ENCODE peak calls at places on chromosome 19, in six cellular contexts. M is stimulated activated CD8-positive, alpha-beta memory T cell treated with anti-CD3 and anti-CD28 coated beads, Interleukin-7, amount 100 ng/mL, for 1 hour; P is NCI-H446 treated with DMSO at 0.1 percent for 48 hours; H is osteocyte; T is HFF-Myc; I is H54. O is an unnamed sample.

GRCh38 chr19:34351382-34351802 is 13.6 kb upstream of the GPI start:
- DNase-seq in M (no peak), P (no peak), H (no peak), T (no peak), I (no peak), O (no peak)

GRCh38 chr19:16381756-16382401 is 57.3 kb downstream of the KLF2 start:
- DNase-seq in M (no peak), P (no peak), H (no peak), T (no peak), I (no peak), O (no peak)

GRCh38 chr19:48319647-48320537 is 5.5 kb upstream of the EMP3 start:
- DNase-seq in M (peak), P (peak), H (peak), T (no peak), I (peak), O (peak)

GRCh38 chr19:45443462-45444317 is 20.0 kb upstream of the ERCC1 start:
- DNase-seq in M (peak), P (peak), H (peak), T (no peak), I (peak), O (peak)

GRCh38 chr19:21482863-21483276 is 22.5 kb upstream of the ZNF429 start:
- DNase-seq in M (peak), P (no peak), H (no peak), T (no peak), I (peak), O (no peak)

GRCh38 chr19:5122121-5122400 is 153.1 kb downstream of the KDM4B start:
- DNase-seq in M (no peak), P (no peak), H (no peak), T (no peak), I (no peak), O (no peak)

GRCh38 chr19:18672606-18673337 is 10.7 kb upstream of the CRTC1 start:
- DNase-seq in M (no peak), P (peak), H (no peak), T (no peak), I (no peak), O (no peak)

GRCh38 chr19:55546822-55547614 is 1.7 kb upstream of the SBK3 start:
- DNase-seq in M (no peak), P (no peak), H (no peak), T (no peak), I (peak), O (no peak)

GRCh38 chr19:875265-875879 is 15.9 kb downstream of the CFD start:
- DNase-seq in M (no peak), P (no peak), H (no peak), T (no peak), I (no peak), O (no peak)

GRCh38 chr19:6047741-6048231 is 62.5 kb downstream of the RFX2 start:
- DNase-seq in M (no peak), P (no peak), H (peak), T (no peak), I (no peak), O (no peak)

GRCh38 chr19:49818691-49819331 is 722 bp downstream of the MED25 start:
- DNase-seq in M (no peak), P (no peak), H (no peak), T (no peak), I (no peak), O (no peak)

GRCh38 chr19:45115809-45116615 is 23.0 kb downstream of the PPP1R37 start:
- DNase-seq in M (no peak), P (no peak), H (no peak), T (no peak), I (no peak), O (peak)

GRCh38 chr19:18606281-18607221 is at the start of gene CRLF1:
- DNase-seq in M (no peak), P (no peak), H (no peak), T (no peak), I (no peak), O (no peak)

GRCh38 chr19:35531291-35531690 is 2.0 kb upstream of the GAPDHS start:
- DNase-seq in M (no peak), P (no peak), H (no peak), T (no peak), I (no peak), O (no peak)

GRCh38 chr19:2097330-2098327 is 914 bp downstream of the IZUMO4 start:
- DNase-seq in M (no peak), P (no peak), H (no peak), T (no peak), I (no peak), O (no peak)

GRCh38 chr19:29303035-29303706 is 90.2 kb upstream of the UQCRFS1 start:
- DNase-seq in M (no peak), P (no peak), H (no peak), T (no peak), I (no peak), O (no peak)

GRCh38 chr19:47756627-47756929 is 11.2 kb downstream of the NOP53 start:
- DNase-seq in M (no peak), P (no peak), H (no peak), T (no peak), I (no peak), O (no peak)

GRCh38 chr19:39502640-39503417 is 4.1 kb downstream of the DLL3 start:
- DNase-seq in M (peak), P (no peak), H (no peak), T (no peak), I (peak), O (no peak)

GRCh38 chr19:47765522-47766358 is 12.8 kb upstream of the SELENOW start:
- DNase-seq in M (no peak), P (no peak), H (peak), T (no peak), I (no peak), O (peak)

GRCh38 chr19:45506991-45507863 is at the start of gene VASP:
- DNase-seq in M (peak), P (peak), H (peak), T (no peak), I (peak), O (peak)

GRCh38 chr19:40590464-40591265 is 10.5 kb upstream of the LTBP4 start:
- DNase-seq in M (no peak), P (no peak), H (no peak), T (no peak), I (no peak), O (no peak)

GRCh38 chr19:28425431-28425931 is 787.5 kb downstream of the UQCRFS1 start:
- DNase-seq in M (no peak), P (no peak), H (peak), T (no peak), I (no peak), O (no peak)

GRCh38 chr19:36939153-36939552 is 23.0 kb downstream of the ZNF568 start:
- DNase-seq in M (no peak), P (no peak), H (no peak), T (no peak), I (no peak), O (no peak)

GRCh38 chr19:46542428-46543230 is 47.0 kb upstream of the PNMA8B start:
- DNase-seq in M (peak), P (peak), H (peak), T (peak), I (peak), O (peak)

GRCh38 chr19:39104104-39104708 is 20.0 kb downstream of the ACP7 start:
- DNase-seq in M (no peak), P (no peak), H (no peak), T (no peak), I (no peak), O (peak)

GRCh38 chr19:8569066-8569761 is 8.0 kb downstream of the MYO1F start:
- DNase-seq in M (peak), P (no peak), H (no peak), T (peak), I (peak), O (no peak)

GRCh38 chr19:42528354-42529247 is at the start of gene CEACAM1:
- DNase-seq in M (peak), P (no peak), H (no peak), T (no peak), I (peak), O (no peak)

GRCh38 chr19:16325161-16325527 is 518 bp downstream of the KLF2 start:
- DNase-seq in M (no peak), P (no peak), H (peak), T (no peak), I (peak), O (no peak)

GRCh38 chr19:48560095-48560530 is 8.1 kb downstream of the SULT2B1 start:
- DNase-seq in M (no peak), P (no peak), H (no peak), T (no peak), I (no peak), O (no peak)

GRCh38 chr19:35833972-35834371 is 18.3 kb downstream of the NPHS1 start:
- DNase-seq in M (no peak), P (no peak), H (no peak), T (no peak), I (no peak), O (no peak)

GRCh38 chr19:28560786-28561185 is 652.2 kb downstream of the UQCRFS1 start:
- DNase-seq in M (no peak), P (no peak), H (no peak), T (no peak), I (no peak), O (no peak)

GRCh38 chr19:30001301-30001700 is 59.3 kb downstream of the URI1 start:
- DNase-seq in M (no peak), P (no peak), H (no peak), T (no peak), I (no peak), O (no peak)

GRCh38 chr19:57675881-57676280 is 5.9 kb upstream of the ZNF551 start:
- DNase-seq in M (no peak), P (no peak), H (no peak), T (no peak), I (no peak), O (no peak)

GRCh38 chr19:31553112-31553843 is 204.0 kb upstream of the TSHZ3 start:
- DNase-seq in M (no peak), P (no peak), H (no peak), T (no peak), I (no peak), O (no peak)

GRCh38 chr19:19366691-19367396 is 38.6 kb upstream of the GATAD2A start:
- DNase-seq in M (peak), P (no peak), H (no peak), T (no peak), I (peak), O (no peak)

GRCh38 chr19:13492128-13492527 is 14.2 kb downstream of the CACNA1A start:
- DNase-seq in M (no peak), P (no peak), H (no peak), T (no peak), I (peak), O (no peak)

GRCh38 chr19:11736696-11737095 is 2.0 kb downstream of the ZNF823 start:
- DNase-seq in M (no peak), P (no peak), H (no peak), T (no peak), I (peak), O (no peak)

GRCh38 chr19:8849232-8849631 is 17.1 kb downstream of the MBD3L1 start:
- DNase-seq in M (no peak), P (no peak), H (no peak), T (no peak), I (no peak), O (no peak)